ENCODE peak calls at places on chromosomes 4 and X, in four cellular contexts. N is SK-N-SH, G is small intestine, D is astrocyte of the spinal cord. T is an unnamed sample.

GRCh38 chr4:5810770-5811430 is 82.0 kb downstream of the CRMP1 start:
- DNase-seq in N (no peak), D (no peak), G (no peak), T (no peak)

GRCh38 chrX:140762061-140762460 is 52.5 kb downstream of the LINC00632 start:
- DNase-seq in G (peak), N (peak), D (peak), T (peak)

GRCh38 chrX:14504960-14505538 is 24.3 kb upstream of the GLRA2 start:
- DNase-seq in G (no peak), N (no peak), D (no peak), T (no peak)

GRCh38 chr4:57078685-57079521 is 31.3 kb downstream of the IGFBP7 start:
- DNase-seq in G (no peak), D (peak), N (no peak), T (peak)

GRCh38 chr4:18042012-18042411 is 20.5 kb upstream of the LCORL start:
- DNase-seq in N (no peak), D (no peak), G (no peak), T (no peak)

GRCh38 chrX:152904151-152905080 is 6.5 kb downstream of the ZNF185 start:
- DNase-seq in D (peak), G (peak), N (peak), T (peak)

GRCh38 chr4:1412376-1413220 is 6.4 kb upstream of the NKX1-1 start:
- DNase-seq in N (peak), G (no peak), D (no peak), T (no peak)

GRCh38 chrX:43847352-43847751 is 34.9 kb downstream of the MAOB start:
- DNase-seq in D (no peak), G (no peak), N (no peak), T (no peak)

GRCh38 chr4:34279011-34279410 is 1965.3 kb downstream of the ARAP2 start:
- DNase-seq in G (no peak), N (no peak), D (no peak), T (no peak)

GRCh38 chrX:130082244-130083106 is 27.8 kb downstream of the ELF4 start:
- DNase-seq in G (peak), D (no peak), N (no peak), T (peak)

GRCh38 chr4:150096625-150097024 is 18.4 kb downstream of the DCLK2 start:
- DNase-seq in D (no peak), G (no peak), N (no peak), T (no peak)

GRCh38 chr4:128299848-128300247 is 12.2 kb upstream of the PGRMC2 start:
- DNase-seq in D (no peak), G (no peak), N (no peak), T (no peak)

GRCh38 chrX:134512566-134512965 is 52.6 kb downstream of the HPRT1 start:
- DNase-seq in N (no peak), G (no peak), D (peak), T (peak)

DNA sequence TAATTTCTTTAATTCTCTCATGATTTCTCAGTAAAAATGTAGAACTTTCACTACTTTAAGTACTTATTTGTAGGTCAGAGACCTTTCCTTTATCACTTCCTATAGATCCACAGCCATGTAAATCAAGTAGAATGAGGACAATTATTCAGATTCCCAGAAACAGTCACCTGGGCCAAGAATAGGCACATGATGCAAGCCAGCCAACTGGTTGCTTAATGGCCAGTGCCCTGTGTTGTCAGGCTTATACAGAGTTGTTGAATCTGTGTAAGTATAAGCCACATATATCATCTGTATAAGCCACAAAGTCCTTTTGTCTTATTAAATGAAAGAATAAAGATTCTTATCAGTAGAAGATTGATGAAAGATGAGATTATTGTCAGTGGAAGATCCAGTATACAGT is 5.2 kb downstream of the BANK1 start:
- DNase-seq in N (no peak), D (no peak), G (no peak), T (no peak)
- H3K4me3 ChIP-seq in N (no peak), D (no peak), G (no peak), T (no peak)

GRCh38 chr4:184168406-184169019 is 49.2 kb downstream of the ENPP6 start:
- DNase-seq in N (peak), D (peak), G (peak), T (peak)
- H3K4me3 ChIP-seq in N (no peak), D (no peak), G (no peak), T (no peak)

GRCh38 chr4:122822466-122822865 is 4.2 kb upstream of the FGF2 start:
- DNase-seq in N (no peak), D (no peak), G (no peak), T (no peak)

GRCh38 chr4:122826000-122826595 is 533 bp upstream of the FGF2 start:
- DNase-seq in G (no peak), D (no peak), N (peak), T (peak)

GRCh38 chr4:122826596-122827257 is at the start of gene FGF2:
- DNase-seq in N (peak), G (no peak), D (peak), T (peak)

GRCh38 chr4:122823476-122823875 is 3.2 kb upstream of the FGF2 start:
- DNase-seq in N (no peak), G (no peak), D (no peak), T (no peak)

DNA sequence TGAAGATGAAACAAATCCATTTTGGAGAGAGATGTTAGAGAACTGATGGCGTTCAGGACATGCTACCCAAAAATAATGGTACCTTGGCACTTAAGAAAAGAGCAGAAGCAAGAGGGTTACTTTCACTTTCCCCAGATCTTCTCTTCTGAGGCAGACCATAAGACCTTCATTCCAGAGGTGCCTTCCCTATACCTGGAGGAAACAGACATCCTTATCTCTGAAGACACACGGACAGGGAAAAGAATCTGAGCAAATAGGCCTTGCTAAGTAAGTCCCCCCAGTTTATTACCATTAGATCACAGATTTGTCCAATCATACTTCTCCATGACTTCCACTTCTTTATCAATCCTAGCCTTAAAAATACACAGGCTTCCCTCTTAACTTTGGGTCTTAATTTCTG is 2.0 kb upstream of the FGF2 start:
- DNase-seq in D (no peak), G (no peak), N (no peak), T (peak)
- H3K4me3 ChIP-seq in D (no peak), G (no peak), N (no peak), T (no peak)

DNA sequence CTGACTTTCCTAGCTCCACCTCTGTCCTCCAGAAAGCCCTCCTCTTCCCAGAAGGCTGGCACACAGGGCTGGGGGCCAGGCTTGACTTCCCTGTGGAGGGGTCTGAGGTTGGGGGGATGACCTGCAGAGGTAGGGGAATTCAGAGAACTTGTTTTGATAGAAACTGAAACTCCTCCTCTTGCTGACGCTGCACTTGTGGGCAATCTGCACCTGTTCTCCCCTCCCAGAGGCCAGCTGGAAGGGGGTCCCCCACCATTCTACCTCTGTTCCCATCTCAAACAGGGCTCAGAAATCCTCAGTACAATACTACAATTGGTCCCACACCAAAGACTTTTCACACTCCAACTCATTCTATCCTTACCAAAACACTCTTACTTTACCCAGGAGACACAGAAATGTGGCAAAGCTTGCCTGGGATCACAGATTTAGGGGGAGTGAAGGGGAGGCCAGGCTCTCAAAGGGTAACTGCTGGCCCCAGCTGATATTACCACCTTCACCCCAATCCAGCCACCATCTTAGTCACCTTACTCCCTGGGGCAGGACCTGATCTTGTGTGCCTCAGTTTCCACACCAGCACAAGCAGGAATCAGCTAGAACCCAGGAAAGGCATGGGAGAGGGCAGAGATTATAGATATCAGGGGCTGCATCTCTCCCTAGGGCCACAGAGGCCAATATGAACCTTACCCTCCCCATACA is 18.5 kb downstream of the OTUD5 start:
- DNase-seq in D (no peak), G (no peak), N (no peak), T (no peak)
- H3K4me3 ChIP-seq in D (no peak), G (no peak), N (no peak), T (no peak)

DNA sequence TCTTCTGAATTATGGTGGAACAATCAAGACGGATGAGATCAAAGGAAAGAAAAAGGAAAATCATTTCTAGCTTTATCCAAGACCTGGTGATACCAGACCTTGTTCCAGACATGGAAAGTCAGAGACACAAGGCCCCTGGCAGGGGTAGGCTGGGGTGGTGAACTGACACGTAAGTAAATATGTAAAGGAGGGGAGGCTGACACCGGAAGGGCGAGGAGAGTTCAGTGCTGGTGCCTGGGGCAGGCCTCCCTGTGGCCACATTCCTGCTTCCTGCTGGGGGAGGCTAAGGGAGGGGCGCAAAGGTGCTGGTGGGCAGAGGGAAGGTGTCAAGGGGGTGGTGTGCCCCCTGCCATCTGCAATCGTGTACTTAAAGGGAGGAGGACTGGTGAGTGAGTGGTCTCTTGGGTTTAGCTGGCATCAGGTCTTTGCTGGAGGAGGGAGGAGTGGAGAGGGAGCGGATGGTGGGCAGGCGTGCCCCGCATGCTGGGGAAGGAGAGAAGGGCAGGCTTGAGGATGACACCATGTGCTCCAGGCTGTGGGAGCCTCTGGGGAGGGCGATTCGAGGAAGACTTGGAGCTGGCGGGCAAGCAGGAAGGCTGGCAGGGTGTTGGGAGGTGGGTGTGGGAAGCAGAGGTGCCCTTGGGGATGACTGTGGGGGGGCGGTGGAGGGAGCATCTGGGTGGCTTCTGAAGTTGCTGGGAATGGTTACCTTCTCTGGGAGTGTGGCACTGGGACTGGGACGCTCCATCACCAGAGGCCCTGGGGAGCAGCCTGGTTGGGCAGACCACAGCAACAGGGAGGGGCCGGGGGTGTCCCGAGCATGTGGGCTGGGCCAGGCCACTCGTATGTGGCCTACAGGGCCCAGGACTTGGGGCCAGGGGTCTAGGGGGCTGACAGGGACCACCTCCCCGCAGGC is 30.6 kb upstream of the AFAP1 start:
- DNase-seq in D (no peak), N (peak), G (peak), T (peak)
- H3K4me3 ChIP-seq in D (peak), N (no peak), G (peak), T (peak)

DNA sequence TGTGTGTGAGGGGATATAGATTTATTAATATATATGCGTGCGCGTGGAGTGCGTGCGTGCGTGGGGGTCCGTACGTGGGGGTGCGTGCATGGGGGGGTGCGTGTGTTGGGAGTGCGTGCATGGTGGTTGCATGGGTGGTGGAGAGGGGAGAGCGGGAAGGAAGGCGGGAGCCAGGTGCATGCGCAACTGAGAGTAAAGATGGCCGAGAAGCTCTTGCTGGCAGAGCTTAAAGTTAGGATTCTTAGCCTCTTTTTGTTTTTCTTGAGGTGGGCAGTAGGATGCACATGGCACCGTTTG is 45.8 kb downstream of the TEX13B start:
- DNase-seq in N (no peak), D (no peak), G (no peak), T (no peak)
- H3K4me3 ChIP-seq in N (no peak), D (no peak), G (no peak), T (peak)

GRCh38 chr4:72208421-72209075 is 176.7 kb downstream of the NPFFR2 start:
- DNase-seq in G (no peak), N (no peak), D (no peak), T (peak)

GRCh38 chr4:72205298-72205697 is 173.5 kb downstream of the NPFFR2 start:
- DNase-seq in G (no peak), D (no peak), N (no peak), T (no peak)

GRCh38 chr4:72209600-72209999 is 177.8 kb downstream of the NPFFR2 start:
- DNase-seq in G (peak), N (no peak), D (no peak), T (no peak)

GRCh38 chr4:72207196-72207595 is 175.4 kb downstream of the NPFFR2 start:
- DNase-seq in D (no peak), N (no peak), G (no peak), T (no peak)

DNA sequence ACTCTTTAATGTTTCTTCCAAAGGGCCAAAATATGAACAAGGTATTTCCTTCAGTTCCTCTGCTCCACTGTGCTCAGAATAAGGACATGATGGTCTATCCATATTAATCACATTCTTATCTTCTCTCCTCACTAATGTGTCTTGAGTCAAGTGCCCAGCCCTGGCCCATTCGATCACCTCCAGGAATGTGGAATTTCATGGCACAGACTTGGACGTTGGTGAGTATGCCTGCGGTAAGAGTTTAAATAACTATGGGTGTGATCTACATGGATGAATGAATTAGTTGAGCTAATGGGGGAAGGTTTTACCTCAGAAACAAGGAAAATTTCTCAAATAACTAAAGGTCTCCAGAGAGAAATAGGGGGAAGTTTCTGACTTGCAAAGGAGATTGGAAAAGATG is 174.0 kb downstream of the NPFFR2 start:
- DNase-seq in G (no peak), N (no peak), D (no peak), T (no peak)
- H3K4me3 ChIP-seq in G (no peak), N (no peak), D (no peak), T (no peak)

T was measured in choroid plexus epithelial cell.